ENCODE peak calls at places on chromosomes 7 and 10, in ten cellular contexts. J, S, M, R, U, I, A, T, X and Q are unnamed samples.

GRCh38 chr10:77531441-77532001 is 106.1 kb downstream of the KCNMA1 start:
- DNase-seq in R (no peak), U (peak; percentile 86), J (peak; percentile 92), S (no peak), T (peak; percentile 58), A (no peak), I (no peak), M (peak; percentile 54), X (no peak), Q (no peak)

GRCh38 chr7:1283941-1284742 is 51.5 kb downstream of the UNCX start:
- DNase-seq in A (no peak), R (no peak), X (no peak), M (peak; percentile 11), I (no peak), S (no peak), T (no peak), U (no peak), J (no peak), Q (no peak)

GRCh38 chr7:77320161-77320560 is 96.0 kb downstream of the GSAP start:
- DNase-seq in J (no peak), A (no peak), I (no peak), T (no peak), S (no peak), X (no peak), M (no peak), U (no peak), R (no peak), Q (no peak)

GRCh38 chr10:28841625-28842024 is 164.3 kb downstream of the BAMBI start:
- DNase-seq in M (no peak), A (no peak), X (no peak), T (no peak), I (peak; percentile 38), U (peak; percentile 52), J (peak; percentile 82), S (no peak), R (no peak), Q (no peak)

GRCh38 chr10:99784025-99784730 is 1.7 kb downstream of the ABCC2 start:
- DNase-seq in I (no peak), T (peak; percentile 54), U (no peak), X (no peak), M (no peak), R (peak; percentile 14), A (no peak), J (peak; percentile 90), S (no peak), Q (no peak)

GRCh38 chr10:52539463-52539862 is 225.4 kb downstream of the DKK1 start:
- DNase-seq in M (no peak), I (no peak), U (no peak), X (no peak), A (no peak), R (no peak), T (peak; percentile 33), S (no peak), J (peak; percentile 47), Q (no peak)

GRCh38 chr10:119401671-119402395 is 140.7 kb downstream of the RGS10 start:
- DNase-seq in M (no peak), R (peak; percentile 28), T (peak; percentile 81), S (peak; percentile 71), J (peak; percentile 100), A (peak; percentile 72), I (peak; percentile 81), U (peak; percentile 84), X (no peak), Q (no peak)

GRCh38 chr7:80410081-80410480 is 101.8 kb downstream of the GNAT3 start:
- DNase-seq in S (no peak), I (no peak), T (no peak), X (no peak), J (peak; percentile 71), M (no peak), A (no peak), R (no peak), U (no peak), Q (no peak)

GRCh38 chr7:22697897-22698645 is 28.9 kb upstream of the IL6 start:
- DNase-seq in R (no peak), I (no peak), M (no peak), U (no peak), S (no peak), T (peak; percentile 63), J (no peak), A (no peak), X (no peak), Q (no peak)

GRCh38 chr7:32519763-32520162 is 24.5 kb downstream of the AVL9 start:
- DNase-seq in J (no peak), R (no peak), A (no peak), S (no peak), X (no peak), I (no peak), M (no peak), T (no peak), U (no peak), Q (no peak)

GRCh38 chr10:21712975-21713374 is 178.9 kb downstream of the MLLT10 start:
- DNase-seq in M (no peak), T (no peak), X (no peak), R (no peak), U (no peak), I (no peak), A (no peak), S (no peak), J (no peak), Q (no peak)
- H3K36me3 ChIP-seq in M (peaks cover 4% of the 10 kb centered on the region), T (peaks cover 2% of the 10 kb centered on the region), X (no peaks in the 10 kb centered on the region), R (no peaks in the 10 kb centered on the region), U (no peaks in the 10 kb centered on the region), I (no peaks in the 10 kb centered on the region), A (no peaks in the 10 kb centered on the region), S (peaks cover 36% of the 10 kb centered on the region), J (peaks cover 11% of the 10 kb centered on the region), Q (peaks cover 16% of the 10 kb centered on the region)

GRCh38 chr7:2604608-2605174 is 27.1 kb upstream of the TTYH3 start:
- DNase-seq in A (no peak), R (no peak), J (no peak), X (no peak), M (no peak), I (no peak), S (no peak), U (no peak), T (no peak), Q (no peak)

GRCh38 chr7:2607913-2608899 is 23.6 kb upstream of the TTYH3 start:
- DNase-seq in S (no peak), J (no peak), I (no peak), X (no peak), R (no peak), T (no peak), M (no peak), U (no peak), A (no peak), Q (no peak)

GRCh38 chr7:2606539-2606936 is 25.2 kb upstream of the TTYH3 start:
- DNase-seq in R (no peak), J (no peak), I (no peak), M (no peak), U (no peak), A (no peak), X (no peak), T (no peak), S (no peak), Q (no peak)

GRCh38 chr7:2607122-2607912 is 24.5 kb upstream of the TTYH3 start:
- DNase-seq in S (peak; percentile 83), A (no peak), M (peak; percentile 63), U (peak; percentile 58), I (peak; percentile 73), J (no peak), R (peak; percentile 36), T (peak; percentile 42), X (no peak), Q (no peak)

GRCh38 chr7:2605608-2606538 is 25.9 kb upstream of the TTYH3 start:
- DNase-seq in U (no peak), J (no peak), A (no peak), I (no peak), M (no peak), R (no peak), X (no peak), T (no peak), S (no peak), Q (no peak)
- TF ChIP-seq POLR2A in U (no peak), J (no peak), A (no peak), I (no peak), M (no peak), R (no peak), X (no peak), T (no peak), S (no peak), Q (no peak)

GRCh38 chr7:5629941-5630340 is 151.5 kb downstream of the RNF216 start:
- DNase-seq in R (no peak), A (no peak), J (peak; percentile 74), T (peak; percentile 55), I (no peak), X (no peak), U (no peak), M (no peak), S (no peak), Q (no peak)

GRCh38 chr7:5630670-5631069 is 150.8 kb downstream of the RNF216 start:
- DNase-seq in J (no peak), U (no peak), S (no peak), T (no peak), R (no peak), M (no peak), X (no peak), A (no peak), I (no peak), Q (no peak)

GRCh38 chr7:5633161-5634106 is 148.0 kb downstream of the RNF216 start:
- DNase-seq in X (no peak), S (no peak), J (no peak), R (no peak), I (no peak), U (no peak), A (no peak), T (no peak), M (no peak), Q (no peak)

GRCh38 chr7:5631185-5631584 is 150.3 kb downstream of the RNF216 start:
- DNase-seq in U (no peak), X (no peak), I (no peak), S (no peak), R (no peak), A (no peak), J (no peak), M (no peak), T (no peak), Q (no peak)

GRCh38 chr7:5631752-5632151 is 149.7 kb downstream of the RNF216 start:
- DNase-seq in U (no peak), S (no peak), I (no peak), R (no peak), M (no peak), J (no peak), X (no peak), A (no peak), T (no peak), Q (no peak)
- TF ChIP-seq CTCF in U (no peak), S (no peak), I (no peak), R (no peak), M (no peak), J (no peak), X (no peak), A (no peak), T (no peak), Q (no peak)

DNA sequence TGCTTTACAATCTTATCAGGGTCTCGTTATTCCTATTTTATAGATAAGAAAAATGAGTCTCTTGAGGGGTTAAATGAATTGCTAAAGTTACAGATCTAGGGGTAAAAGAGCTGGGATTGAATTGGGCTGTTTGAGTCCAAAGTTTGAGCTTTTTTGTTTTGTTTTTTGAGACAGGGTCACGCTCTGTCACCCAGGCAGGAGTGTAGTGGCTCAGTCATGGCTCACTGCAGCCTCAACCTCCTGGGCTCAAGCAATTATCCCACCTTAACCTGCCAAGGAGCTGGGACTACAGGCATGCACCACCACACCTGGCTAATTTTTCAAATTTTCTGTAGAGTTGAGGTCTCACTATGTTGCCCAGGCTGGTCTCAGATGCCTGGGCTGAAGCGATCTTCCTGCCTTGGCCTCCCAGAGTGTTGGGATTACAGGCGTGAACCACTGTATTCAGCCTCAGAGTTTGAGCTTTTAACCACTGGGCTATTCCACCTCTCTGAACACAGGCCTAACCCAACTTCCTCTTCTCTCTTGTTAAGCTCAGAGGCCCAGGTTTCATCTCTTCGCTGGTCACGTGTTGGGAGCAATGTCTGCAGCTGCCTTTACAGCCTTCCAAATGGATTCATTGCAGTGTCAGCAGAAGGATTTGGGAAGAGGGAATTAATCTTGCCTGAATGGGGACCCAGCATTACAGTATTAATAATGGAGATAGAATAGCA is 7.9 kb downstream of the SUFU start:
- DNase-seq in U (no peak), X (no peak), J (no peak), S (no peak), R (no peak), M (no peak), I (no peak), A (no peak), T (no peak), Q (no peak)
- H3K36me3 ChIP-seq in U (no peaks in the 10 kb centered on the region), X (no peaks in the 10 kb centered on the region), J (peaks cover 33% of the 10 kb centered on the region), S (peaks cover 57% of the 10 kb centered on the region), R (no peaks in the 10 kb centered on the region), M (no peaks in the 10 kb centered on the region), I (no peaks in the 10 kb centered on the region), A (no peaks in the 10 kb centered on the region), T (peaks cover 5% of the 10 kb centered on the region), Q (peaks cover 54% of the 10 kb centered on the region)